ENCODE peak calls at places on chromosomes 5 and 9, in nine cellular contexts. I, F, T, A, M, Z, D, Y and Q are unnamed samples.

GRCh38 chr5:88298425-88298824 is 29.8 kb upstream of the TMEM161B start:
- DNase-seq in Y (no peak), D (peak), I (no peak), M (peak), Z (peak), A (peak), F (peak), T (no peak), Q (no peak)

GRCh38 chr5:124706729-124707361 is 39.6 kb downstream of the ZNF608 start:
- DNase-seq in T (peak), M (peak), Y (no peak), Z (peak), I (no peak), F (peak), D (peak), A (peak), Q (peak)

GRCh38 chr5:127580731-127581130 is 63.3 kb downstream of the PRRC1 start:
- DNase-seq in D (no peak), Z (no peak), F (no peak), T (no peak), M (no peak), Y (no peak), A (no peak), I (no peak), Q (no peak)

GRCh38 chr5:400282-401215 is 42.4 kb upstream of the EXOC3 start:
- DNase-seq in M (peak), T (no peak), Z (no peak), I (peak), A (peak), Y (no peak), D (peak), F (peak), Q (no peak)

GRCh38 chr9:21543187-21543586 is 61.1 kb upstream of the IFNE start:
- DNase-seq in F (no peak), Z (no peak), Y (no peak), M (no peak), D (no peak), I (no peak), A (no peak), T (no peak), Q (no peak)

GRCh38 chr9:16825971-16826370 is 44.5 kb downstream of the BNC2 start:
- DNase-seq in D (peak), F (peak), M (peak), Z (peak), T (no peak), A (peak), I (no peak), Y (no peak), Q (peak)

GRCh38 chr5:37495668-37496067 is 116.5 kb downstream of the WDR70 start:
- DNase-seq in D (peak), Y (no peak), I (no peak), F (peak), A (peak), M (peak), Z (peak), T (no peak), Q (peak)

GRCh38 chr5:38582662-38583061 is 26.2 kb upstream of the LIFR start:
- DNase-seq in T (no peak), Y (no peak), F (no peak), I (no peak), D (no peak), Z (no peak), M (no peak), A (no peak), Q (peak)

GRCh38 chr5:43367909-43368648 is 44.1 kb downstream of the CCL28 start:
- DNase-seq in Z (no peak), I (no peak), A (no peak), D (no peak), T (no peak), M (no peak), F (peak), Y (no peak), Q (no peak)

GRCh38 chr5:154482528-154483449 is 4.8 kb upstream of the HAND1 start:
- DNase-seq in M (no peak), Z (no peak), I (no peak), Y (no peak), F (no peak), D (no peak), T (no peak), A (no peak), Q (no peak)

GRCh38 chr9:88183798-88184495 is 45.7 kb upstream of the SPATA31C2 start:
- DNase-seq in D (no peak), F (no peak), Z (no peak), T (peak), M (peak), Y (no peak), A (no peak), I (no peak), Q (no peak)

GRCh38 chr5:142846402-142846801 is 76.2 kb downstream of the ARHGAP26 start:
- DNase-seq in I (no peak), D (no peak), Y (no peak), T (no peak), M (no peak), A (no peak), Z (no peak), F (no peak), Q (no peak)

GRCh38 chr5:151072234-151073025 is 8.4 kb downstream of the TNIP1 start:
- DNase-seq in M (peak), D (peak), A (peak), F (peak), T (no peak), I (no peak), Y (no peak), Z (no peak), Q (peak)

GRCh38 chr5:19795218-19795617 is 192.8 kb downstream of the CDH18 start:
- DNase-seq in A (no peak), M (peak), F (peak), D (no peak), I (no peak), Y (no peak), T (no peak), Z (peak), Q (peak)

GRCh38 chr5:24325306-24325832 is 319.4 kb downstream of the CDH10 start:
- DNase-seq in A (no peak), I (no peak), Y (no peak), D (no peak), M (no peak), Z (no peak), T (no peak), F (no peak), Q (no peak)

GRCh38 chr5:33479321-33479720 is 38.6 kb downstream of the TARS1 start:
- DNase-seq in Z (no peak), M (peak), T (no peak), Y (no peak), D (no peak), I (no peak), A (peak), F (no peak), Q (no peak)

GRCh38 chr9:17528859-17529258 is 50.0 kb upstream of the SH3GL2 start:
- DNase-seq in D (no peak), F (peak), A (peak), T (peak), I (no peak), Z (no peak), M (peak), Y (no peak), Q (no peak)

GRCh38 chr9:33329117-33329563 is 38.8 kb downstream of the NFX1 start:
- DNase-seq in A (peak), T (no peak), M (peak), Z (peak), F (peak), D (peak), I (peak), Y (no peak), Q (peak)

GRCh38 chr5:174744896-174745295 is 20.5 kb downstream of the MSX2 start:
- DNase-seq in Z (no peak), M (no peak), T (no peak), D (no peak), Y (no peak), F (no peak), I (no peak), A (no peak), Q (no peak)

GRCh38 chr9:35254237-35254636 is 92.4 kb downstream of the UNC13B start:
- DNase-seq in D (no peak), Z (no peak), M (no peak), F (no peak), I (no peak), Y (no peak), T (no peak), A (no peak), Q (no peak)

GRCh38 chr5:176818391-176819098 is 8.2 kb downstream of the UNC5A start:
- DNase-seq in D (no peak), A (no peak), T (no peak), Z (no peak), M (no peak), I (no peak), F (no peak), Y (peak), Q (no peak)

GRCh38 chr9:120348951-120349429 is 231.0 kb downstream of the CDK5RAP2 start:
- DNase-seq in M (peak), A (peak), I (no peak), Z (no peak), F (peak), T (peak), Y (no peak), D (peak), Q (peak)

GRCh38 chr5:81147970-81148571 is 85.1 kb upstream of the CKMT2 start:
- DNase-seq in D (no peak), M (no peak), A (no peak), Z (no peak), T (no peak), I (no peak), F (no peak), Y (peak), Q (no peak)

GRCh38 chr9:38700695-38701094 is 19.2 kb downstream of the FAM240B start:
- DNase-seq in F (no peak), M (peak), Y (no peak), A (no peak), D (no peak), I (no peak), T (no peak), Z (no peak), Q (peak)